ENCODE peak calls at places on chromosomes 12 and 14, in nine cellular contexts. P is adrenal gland, M is SJSA1, C is iPS-NIHi11, I is GM03348, Y is BJ, D is foreskin fibroblast, F is right atrium auricular region, Q is NCI-H1105. G is an unnamed sample.

GRCh38 chr12:22459872-22460490 is 84.4 kb downstream of the C2CD5 start:
- DNase-seq in C (peak; percentile 43), I (peak; percentile 41), D (peak; percentile 17), Q (peak; percentile 56), Y (no peak), P (no peak), M (no peak), F (no peak), G (no peak)

GRCh38 chr12:62767946-62768345 is 167.0 kb downstream of the PPM1H start:
- DNase-seq in Q (no peak), P (no peak), Y (no peak), F (no peak), I (no peak), C (no peak), M (no peak), D (no peak), G (no peak)

GRCh38 chr14:20503905-20504304 is 1.4 kb upstream of the RNASE10 start:
- DNase-seq in I (no peak), C (no peak), F (no peak), P (no peak), D (no peak), Y (no peak), M (no peak), Q (no peak), G (no peak)

GRCh38 chr12:75844049-75844448 is 187.5 kb downstream of the PHLDA1 start:
- DNase-seq in Y (no peak), F (no peak), Q (no peak), I (no peak), M (no peak), P (no peak), C (no peak), D (no peak), G (no peak)

GRCh38 chr12:131007031-131007793 is 53.5 kb downstream of the ADGRD1 start:
- DNase-seq in Y (no peak), P (no peak), D (no peak), I (no peak), Q (no peak), M (no peak), C (no peak), F (no peak), G (peak; percentile 56)

GRCh38 chr12:105047303-105047702 is 37.0 kb downstream of the ALDH1L2 start:
- DNase-seq in P (no peak), M (no peak), Y (no peak), I (no peak), Q (no peak), F (no peak), D (no peak), C (no peak), G (no peak)

GRCh38 chr12:69101505-69101904 is 137.9 kb upstream of the CPSF6 start:
- DNase-seq in F (no peak), Y (no peak), I (no peak), D (peak; percentile 16), C (no peak), M (no peak), P (peak; percentile 66), Q (no peak), G (no peak)

GRCh38 chr12:4164591-4165558 is 108.7 kb upstream of the CCND2 start:
- DNase-seq in Y (no peak), Q (no peak), I (peak; percentile 46), M (no peak), D (peak; percentile 65), C (peak; percentile 72), F (no peak), P (peak; percentile 35), G (no peak)

GRCh38 chr12:48036818-48037217 is 32.5 kb upstream of the COL2A1 start:
- DNase-seq in C (no peak), F (no peak), P (no peak), I (no peak), Q (no peak), D (no peak), Y (no peak), M (peak; percentile 92), G (no peak)

GRCh38 chr12:126191037-126191891 is 1126.0 kb downstream of the AACS start:
- DNase-seq in Y (no peak), M (no peak), D (no peak), C (no peak), F (no peak), I (no peak), Q (peak; percentile 50), P (no peak), G (no peak)

GRCh38 chr12:55874465-55874864 is 31.7 kb upstream of the MMP19 start:
- DNase-seq in M (no peak), Y (no peak), F (no peak), C (no peak), I (peak; percentile 13), P (no peak), Q (no peak), D (no peak), G (no peak)

GRCh38 chr12:77031745-77032144 is 33.6 kb downstream of the E2F7 start:
- DNase-seq in M (peak; percentile 56), Y (no peak), Q (no peak), D (peak; percentile 21), C (no peak), I (peak; percentile 56), F (no peak), P (no peak), G (no peak)

GRCh38 chr12:81992461-81992860 is 233.3 kb upstream of the PPFIA2 start:
- DNase-seq in D (no peak), C (peak; percentile 41), Y (no peak), M (no peak), Q (no peak), F (no peak), I (no peak), P (no peak), G (no peak)

GRCh38 chr14:106831322-106831720 is 1304.9 kb downstream of the TMEM121 start:
- DNase-seq in D (no peak), Q (no peak), M (no peak), Y (no peak), F (no peak), C (no peak), I (no peak), P (no peak), G (no peak)

GRCh38 chr12:79652521-79652920 is 38.2 kb downstream of the PAWR start:
- DNase-seq in Y (no peak), Q (no peak), I (no peak), D (no peak), F (no peak), M (no peak), P (no peak), C (no peak), G (no peak)

GRCh38 chr14:35879654-35880249 is 53.6 kb downstream of the BRMS1L start:
- DNase-seq in I (peak; percentile 27), M (no peak), P (no peak), D (no peak), F (no peak), Y (no peak), Q (no peak), C (peak; percentile 13), G (no peak)

GRCh38 chr14:59293934-59294661 is 105.6 kb downstream of the DAAM1 start:
- DNase-seq in Q (no peak), C (no peak), Y (no peak), I (peak; percentile 35), D (no peak), M (no peak), F (peak; percentile 80), P (no peak), G (no peak)

GRCh38 chr12:106774808-106775524 is 484 bp downstream of the RIC8B start:
- DNase-seq in Y (no peak), Q (peak; percentile 55), D (no peak), I (peak; percentile 64), P (no peak), C (no peak), F (no peak), M (no peak), G (no peak)

GRCh38 chr12:48996794-48997718 is 2.1 kb downstream of the DDN start:
- DNase-seq in I (peak; percentile 90), Q (peak; percentile 62), M (peak; percentile 76), D (peak; percentile 62), F (peak; percentile 84), Y (no peak), C (peak; percentile 86), P (peak; percentile 67), G (peak; percentile 81)

GRCh38 chr12:117125275-117125613 is 26.0 kb upstream of the TESC start:
- DNase-seq in Q (no peak), M (no peak), P (no peak), C (no peak), F (no peak), D (peak; percentile 31), Y (no peak), I (no peak), G (no peak)

GRCh38 chr12:2481951-2482350 is 312.8 kb upstream of the FKBP4 start:
- DNase-seq in C (no peak), I (no peak), Q (no peak), M (no peak), P (no peak), Y (no peak), F (no peak), D (no peak), G (no peak)

GRCh38 chr12:18054925-18055324 is 35.1 kb downstream of the RERGL start:
- DNase-seq in I (no peak), Q (no peak), C (no peak), M (no peak), D (no peak), F (no peak), P (no peak), Y (no peak), G (no peak)

GRCh38 chr12:108685469-108686247 is 45.7 kb downstream of the CORO1C start:
- DNase-seq in M (no peak), F (no peak), D (no peak), Q (no peak), Y (no peak), P (no peak), I (no peak), C (no peak), G (no peak)